ENCODE peak calls at places on chromosomes 6 and 20, in ten cellular contexts. One of them, this sample, is unnamed. For H3K4me1, the result is how much of the 10 kb centered on the place peaks cover.

GRCh38 chr6:14922706-14923105 is 323.2 kb upstream of the JARID2 start:
- DNase-seq in psoas muscle: no peak
- DNase-seq in NT2/D1: no peak
- DNase-seq in hepatocyte: no peak
- DNase-seq in ovary: no peak
- DNase-seq in pancreas: no peak
- DNase-seq in Peyer's patch: no peak
- DNase-seq in A549: no peak
- DNase-seq in aorta: no peak
- DNase-seq in neuronal stem cell: no peak
- DNase-seq in this sample: no peak

GRCh38 chr20:31593221-31594001 is 11.7 kb upstream of the ID1 start:
- DNase-seq in NT2/D1: no peak
- DNase-seq in aorta: no peak
- DNase-seq in pancreas: no peak
- DNase-seq in neuronal stem cell: no peak
- DNase-seq in Peyer's patch: peak
- DNase-seq in ovary: no peak
- DNase-seq in psoas muscle: no peak
- DNase-seq in A549: peak
- DNase-seq in hepatocyte: peak
- DNase-seq in this sample: no peak

GRCh38 chr6:73180076-73180717 is 45.1 kb downstream of the KHDC1L start:
- DNase-seq in ovary: no peak
- DNase-seq in pancreas: no peak
- DNase-seq in Peyer's patch: no peak
- DNase-seq in A549: no peak
- DNase-seq in hepatocyte: no peak
- DNase-seq in psoas muscle: no peak
- DNase-seq in NT2/D1: no peak
- DNase-seq in neuronal stem cell: no peak
- DNase-seq in aorta: no peak
- DNase-seq in this sample: no peak

GRCh38 chr6:128520436-128521301 is at the start of gene PTPRK:
- DNase-seq in Peyer's patch: peak
- DNase-seq in pancreas: peak
- DNase-seq in A549: peak
- DNase-seq in psoas muscle: peak
- DNase-seq in NT2/D1: peak
- DNase-seq in hepatocyte: peak
- DNase-seq in neuronal stem cell: peak
- DNase-seq in aorta: peak
- DNase-seq in ovary: peak
- DNase-seq in this sample: peak

GRCh38 chr6:157732007-157732406 is 91.0 kb upstream of the SNX9 start:
- DNase-seq in aorta: no peak
- DNase-seq in hepatocyte: no peak
- DNase-seq in Peyer's patch: no peak
- DNase-seq in pancreas: no peak
- DNase-seq in neuronal stem cell: no peak
- DNase-seq in psoas muscle: no peak
- DNase-seq in ovary: no peak
- DNase-seq in A549: no peak
- DNase-seq in NT2/D1: no peak
- DNase-seq in this sample: no peak

GRCh38 chr20:57308451-57309410 is 20.9 kb upstream of the SPO11 start:
- DNase-seq in psoas muscle: no peak
- DNase-seq in neuronal stem cell: no peak
- DNase-seq in Peyer's patch: no peak
- DNase-seq in pancreas: no peak
- DNase-seq in aorta: no peak
- DNase-seq in hepatocyte: no peak
- DNase-seq in NT2/D1: no peak
- DNase-seq in ovary: no peak
- DNase-seq in A549: no peak
- DNase-seq in this sample: no peak

GRCh38 chr20:18739785-18740184 is 73.8 kb upstream of the SCP2D1 start:
- DNase-seq in Peyer's patch: peak
- DNase-seq in neuronal stem cell: peak
- DNase-seq in pancreas: no peak
- DNase-seq in ovary: peak
- DNase-seq in NT2/D1: peak
- DNase-seq in psoas muscle: no peak
- DNase-seq in A549: no peak
- DNase-seq in aorta: no peak
- DNase-seq in hepatocyte: peak
- DNase-seq in this sample: no peak

GRCh38 chr6:168196385-168196860 is 117.4 kb upstream of the FRMD1 start:
- DNase-seq in pancreas: peak
- DNase-seq in neuronal stem cell: no peak
- DNase-seq in psoas muscle: no peak
- DNase-seq in A549: peak
- DNase-seq in NT2/D1: no peak
- DNase-seq in aorta: no peak
- DNase-seq in hepatocyte: no peak
- DNase-seq in ovary: no peak
- DNase-seq in Peyer's patch: peak
- DNase-seq in this sample: no peak

GRCh38 chr6:116561377-116562018 is 7.9 kb downstream of the CALHM4 start:
- DNase-seq in neuronal stem cell: peak
- DNase-seq in Peyer's patch: peak
- DNase-seq in NT2/D1: peak
- DNase-seq in hepatocyte: peak
- DNase-seq in A549: peak
- DNase-seq in psoas muscle: peak
- DNase-seq in aorta: peak
- DNase-seq in ovary: peak
- DNase-seq in pancreas: peak
- DNase-seq in this sample: peak

DNA sequence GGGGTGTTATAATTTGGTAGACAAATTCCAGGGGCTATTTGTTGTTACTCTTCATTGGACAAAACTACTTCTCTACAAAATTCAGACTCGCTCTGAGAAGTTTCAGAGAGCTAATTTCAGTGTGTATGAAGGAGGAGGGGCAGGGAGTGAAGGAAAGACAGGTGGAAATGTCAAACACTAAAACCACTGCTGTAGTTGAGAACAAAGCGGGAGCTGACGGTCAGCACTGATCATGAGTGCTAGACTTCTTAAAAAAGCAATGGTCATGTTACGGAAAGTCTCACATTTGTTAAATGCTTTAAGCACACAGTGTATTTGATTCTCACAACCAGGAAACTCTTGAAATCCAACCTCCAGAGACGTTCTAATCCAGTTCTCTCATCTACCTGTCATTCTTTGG is 100.8 kb upstream of the CARMIL1 start:
- DNase-seq in hepatocyte: no peak
- DNase-seq in NT2/D1: no peak
- DNase-seq in neuronal stem cell: no peak
- DNase-seq in Peyer's patch: no peak
- DNase-seq in pancreas: no peak
- DNase-seq in A549: no peak
- DNase-seq in ovary: no peak
- DNase-seq in aorta: no peak
- DNase-seq in psoas muscle: no peak
- DNase-seq in this sample: no peak
- H3K4me1 ChIP-seq in hepatocyte: under half
- H3K4me1 ChIP-seq in NT2/D1: under half
- H3K4me1 ChIP-seq in neuronal stem cell: under half
- H3K4me1 ChIP-seq in Peyer's patch: under half
- H3K4me1 ChIP-seq in pancreas: under half
- H3K4me1 ChIP-seq in A549: under half
- H3K4me1 ChIP-seq in ovary: under half
- H3K4me1 ChIP-seq in aorta: under half
- H3K4me1 ChIP-seq in psoas muscle: under half
- H3K4me1 ChIP-seq in this sample: under half

GRCh38 chr20:62433655-62434054 is 6.3 kb upstream of the RBBP8NL start:
- DNase-seq in ovary: no peak
- DNase-seq in NT2/D1: no peak
- DNase-seq in neuronal stem cell: no peak
- DNase-seq in pancreas: no peak
- DNase-seq in hepatocyte: no peak
- DNase-seq in Peyer's patch: no peak
- DNase-seq in psoas muscle: no peak
- DNase-seq in aorta: peak
- DNase-seq in A549: no peak
- DNase-seq in this sample: peak

GRCh38 chr20:62429455-62430310 is 2.3 kb upstream of the RBBP8NL start:
- DNase-seq in NT2/D1: no peak
- DNase-seq in Peyer's patch: no peak
- DNase-seq in pancreas: no peak
- DNase-seq in neuronal stem cell: no peak
- DNase-seq in ovary: no peak
- DNase-seq in aorta: no peak
- DNase-seq in hepatocyte: no peak
- DNase-seq in psoas muscle: no peak
- DNase-seq in A549: no peak
- DNase-seq in this sample: no peak

GRCh38 chr20:62428396-62429160 is 1.2 kb upstream of the RBBP8NL start:
- DNase-seq in hepatocyte: no peak
- DNase-seq in psoas muscle: no peak
- DNase-seq in A549: no peak
- DNase-seq in ovary: no peak
- DNase-seq in NT2/D1: no peak
- DNase-seq in Peyer's patch: no peak
- DNase-seq in neuronal stem cell: no peak
- DNase-seq in pancreas: no peak
- DNase-seq in aorta: no peak
- DNase-seq in this sample: no peak

GRCh38 chr20:62430311-62430853 is 3.0 kb upstream of the RBBP8NL start:
- DNase-seq in hepatocyte: peak
- DNase-seq in aorta: no peak
- DNase-seq in pancreas: no peak
- DNase-seq in NT2/D1: no peak
- DNase-seq in A549: no peak
- DNase-seq in neuronal stem cell: no peak
- DNase-seq in Peyer's patch: no peak
- DNase-seq in ovary: no peak
- DNase-seq in psoas muscle: no peak
- DNase-seq in this sample: no peak

DNA sequence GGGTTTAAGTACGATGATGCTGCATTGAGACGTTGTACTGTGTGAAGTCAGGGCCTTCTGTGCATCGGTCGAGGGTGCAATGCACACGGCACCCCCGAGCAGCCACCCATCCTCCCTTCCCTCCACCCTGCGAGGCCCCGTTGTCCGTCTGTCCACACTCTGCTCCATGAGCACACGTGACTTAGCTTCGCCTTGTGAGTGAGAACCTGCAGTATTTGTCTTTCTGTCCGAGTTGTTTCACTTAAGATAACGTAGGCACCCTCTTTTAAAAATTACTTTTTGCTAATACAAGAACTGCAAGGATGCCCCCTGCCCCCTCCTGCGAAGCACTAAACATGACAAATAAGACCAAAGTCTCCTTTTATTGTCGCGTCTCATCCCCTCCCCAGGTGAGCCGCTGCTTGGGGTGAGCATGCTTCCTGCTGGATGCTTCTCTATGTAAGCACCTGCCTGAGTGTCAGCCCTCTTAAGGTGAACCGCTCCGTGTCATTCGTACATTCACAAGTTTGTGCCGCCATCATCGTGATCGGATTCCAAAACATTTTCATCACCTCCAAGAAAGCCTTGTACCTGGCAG is 3.6 kb upstream of the RBBP8NL start:
- DNase-seq in neuronal stem cell: no peak
- DNase-seq in NT2/D1: no peak
- DNase-seq in Peyer's patch: peak
- DNase-seq in aorta: no peak
- DNase-seq in ovary: no peak
- DNase-seq in hepatocyte: peak
- DNase-seq in A549: no peak
- DNase-seq in psoas muscle: no peak
- DNase-seq in pancreas: no peak
- DNase-seq in this sample: no peak
- H3K4me1 ChIP-seq in neuronal stem cell: under half
- H3K4me1 ChIP-seq in NT2/D1: under half
- H3K4me1 ChIP-seq in Peyer's patch: under half
- H3K4me1 ChIP-seq in aorta: under half
- H3K4me1 ChIP-seq in ovary: under half
- H3K4me1 ChIP-seq in hepatocyte: half or more
- H3K4me1 ChIP-seq in A549: under half
- H3K4me1 ChIP-seq in psoas muscle: under half
- H3K4me1 ChIP-seq in pancreas: under half
- H3K4me1 ChIP-seq in this sample: under half

GRCh38 chr6:90144928-90145520 is 151.6 kb downstream of the BACH2 start:
- DNase-seq in ovary: no peak
- DNase-seq in aorta: no peak
- DNase-seq in A549: no peak
- DNase-seq in Peyer's patch: no peak
- DNase-seq in pancreas: no peak
- DNase-seq in neuronal stem cell: no peak
- DNase-seq in hepatocyte: no peak
- DNase-seq in psoas muscle: no peak
- DNase-seq in NT2/D1: no peak
- DNase-seq in this sample: no peak
- H3K4me1 ChIP-seq in ovary: under half
- H3K4me1 ChIP-seq in aorta: under half
- H3K4me1 ChIP-seq in A549: under half
- H3K4me1 ChIP-seq in Peyer's patch: under half
- H3K4me1 ChIP-seq in pancreas: under half
- H3K4me1 ChIP-seq in neuronal stem cell: under half
- H3K4me1 ChIP-seq in hepatocyte: under half
- H3K4me1 ChIP-seq in psoas muscle: under half
- H3K4me1 ChIP-seq in NT2/D1: under half
- H3K4me1 ChIP-seq in this sample: under half

GRCh38 chr20:3902446-3902845 is 13.3 kb downstream of the PANK2 start:
- DNase-seq in ovary: no peak
- DNase-seq in psoas muscle: no peak
- DNase-seq in aorta: no peak
- DNase-seq in pancreas: no peak
- DNase-seq in NT2/D1: no peak
- DNase-seq in A549: no peak
- DNase-seq in neuronal stem cell: no peak
- DNase-seq in Peyer's patch: no peak
- DNase-seq in hepatocyte: no peak
- DNase-seq in this sample: no peak

GRCh38 chr20:3904857-3905256 is 15.7 kb downstream of the PANK2 start:
- DNase-seq in psoas muscle: no peak
- DNase-seq in hepatocyte: no peak
- DNase-seq in Peyer's patch: no peak
- DNase-seq in aorta: no peak
- DNase-seq in neuronal stem cell: no peak
- DNase-seq in A549: no peak
- DNase-seq in NT2/D1: no peak
- DNase-seq in pancreas: no peak
- DNase-seq in ovary: no peak
- DNase-seq in this sample: no peak

GRCh38 chr20:3901028-3901746 is 12.0 kb downstream of the PANK2 start:
- DNase-seq in aorta: no peak
- DNase-seq in A549: no peak
- DNase-seq in psoas muscle: no peak
- DNase-seq in pancreas: no peak
- DNase-seq in NT2/D1: no peak
- DNase-seq in Peyer's patch: no peak
- DNase-seq in neuronal stem cell: no peak
- DNase-seq in ovary: no peak
- DNase-seq in hepatocyte: no peak
- DNase-seq in this sample: no peak

GRCh38 chr20:3902041-3902440 is 12.9 kb downstream of the PANK2 start:
- DNase-seq in pancreas: no peak
- DNase-seq in NT2/D1: no peak
- DNase-seq in Peyer's patch: no peak
- DNase-seq in A549: no peak
- DNase-seq in aorta: no peak
- DNase-seq in ovary: no peak
- DNase-seq in hepatocyte: no peak
- DNase-seq in neuronal stem cell: no peak
- DNase-seq in psoas muscle: no peak
- DNase-seq in this sample: no peak

GRCh38 chr20:3904224-3904623 is 15.0 kb downstream of the PANK2 start:
- DNase-seq in A549: no peak
- DNase-seq in psoas muscle: no peak
- DNase-seq in pancreas: no peak
- DNase-seq in Peyer's patch: no peak
- DNase-seq in ovary: no peak
- DNase-seq in neuronal stem cell: no peak
- DNase-seq in hepatocyte: no peak
- DNase-seq in aorta: no peak
- DNase-seq in NT2/D1: no peak
- DNase-seq in this sample: no peak
- H3K4me1 ChIP-seq in A549: under half
- H3K4me1 ChIP-seq in psoas muscle: under half
- H3K4me1 ChIP-seq in pancreas: under half
- H3K4me1 ChIP-seq in Peyer's patch: under half
- H3K4me1 ChIP-seq in ovary: under half
- H3K4me1 ChIP-seq in neuronal stem cell: under half
- H3K4me1 ChIP-seq in hepatocyte: under half
- H3K4me1 ChIP-seq in aorta: under half
- H3K4me1 ChIP-seq in NT2/D1: under half
- H3K4me1 ChIP-seq in this sample: under half